ENCODE peak calls at places on chromosomes 5 and 9, in six cellular contexts. One of them, this sample, is unnamed.

GRCh38 chr5:65305913-65306312 is 175.8 kb downstream of the ADAMTS6 start:
- DNase-seq in foreskin fibroblast: peak
- DNase-seq in NB4: no peak
- DNase-seq in fibroblast of mammary gland: peak
- DNase-seq in retinal pigment epithelial cell: no peak
- DNase-seq in cardiac muscle cell: no peak
- DNase-seq in this sample: no peak

GRCh38 chr9:111096051-111096450 is 57.8 kb upstream of the LPAR1 start:
- DNase-seq in foreskin fibroblast: no peak
- DNase-seq in cardiac muscle cell: no peak
- DNase-seq in retinal pigment epithelial cell: no peak
- DNase-seq in NB4: no peak
- DNase-seq in fibroblast of mammary gland: no peak
- DNase-seq in this sample: no peak

GRCh38 chr9:5886114-5886939 is 4.4 kb upstream of the MLANA start:
- DNase-seq in fibroblast of mammary gland: peak
- DNase-seq in NB4: peak
- DNase-seq in retinal pigment epithelial cell: no peak
- DNase-seq in cardiac muscle cell: peak
- DNase-seq in foreskin fibroblast: peak
- DNase-seq in this sample: peak

GRCh38 chr5:17482784-17483183 is 15.2 kb upstream of the TAF11L2 start:
- DNase-seq in fibroblast of mammary gland: no peak
- DNase-seq in retinal pigment epithelial cell: no peak
- DNase-seq in NB4: no peak
- DNase-seq in foreskin fibroblast: no peak
- DNase-seq in cardiac muscle cell: no peak
- DNase-seq in this sample: no peak

GRCh38 chr9:132197856-132198550 is 36.1 kb downstream of the NTNG2 start:
- DNase-seq in foreskin fibroblast: no peak
- DNase-seq in fibroblast of mammary gland: no peak
- DNase-seq in retinal pigment epithelial cell: no peak
- DNase-seq in NB4: no peak
- DNase-seq in cardiac muscle cell: no peak
- DNase-seq in this sample: no peak

GRCh38 chr5:137575847-137576246 is 76.7 kb upstream of the SPOCK1 start:
- DNase-seq in NB4: peak
- DNase-seq in fibroblast of mammary gland: peak
- DNase-seq in cardiac muscle cell: peak
- DNase-seq in foreskin fibroblast: peak
- DNase-seq in retinal pigment epithelial cell: no peak
- DNase-seq in this sample: peak

GRCh38 chr5:115179959-115180709 is 10.4 kb upstream of the TRIM36 start:
- DNase-seq in foreskin fibroblast: no peak
- DNase-seq in NB4: peak
- DNase-seq in retinal pigment epithelial cell: no peak
- DNase-seq in fibroblast of mammary gland: peak
- DNase-seq in cardiac muscle cell: peak
- DNase-seq in this sample: peak

GRCh38 chr5:33153891-33154290 is 286.9 kb upstream of the TARS1 start:
- DNase-seq in retinal pigment epithelial cell: no peak
- DNase-seq in NB4: peak
- DNase-seq in foreskin fibroblast: no peak
- DNase-seq in fibroblast of mammary gland: no peak
- DNase-seq in cardiac muscle cell: no peak
- DNase-seq in this sample: no peak

GRCh38 chr9:137534256-137535119 is 15.7 kb downstream of the PNPLA7 start:
- DNase-seq in retinal pigment epithelial cell: no peak
- DNase-seq in fibroblast of mammary gland: peak
- DNase-seq in foreskin fibroblast: peak
- DNase-seq in NB4: peak
- DNase-seq in cardiac muscle cell: peak
- DNase-seq in this sample: peak

GRCh38 chr5:171484460-171484899 is 65.0 kb downstream of the FGF18 start:
- DNase-seq in foreskin fibroblast: no peak
- DNase-seq in cardiac muscle cell: peak
- DNase-seq in fibroblast of mammary gland: peak
- DNase-seq in retinal pigment epithelial cell: no peak
- DNase-seq in NB4: peak
- DNase-seq in this sample: peak

GRCh38 chr5:69517763-69518212 is 25.2 kb downstream of the OCLN start:
- DNase-seq in cardiac muscle cell: peak
- DNase-seq in fibroblast of mammary gland: peak
- DNase-seq in NB4: no peak
- DNase-seq in retinal pigment epithelial cell: no peak
- DNase-seq in foreskin fibroblast: no peak
- DNase-seq in this sample: peak

GRCh38 chr9:134320195-134320885 is 5.9 kb upstream of the RXRA start:
- DNase-seq in retinal pigment epithelial cell: no peak
- DNase-seq in fibroblast of mammary gland: no peak
- DNase-seq in cardiac muscle cell: no peak
- DNase-seq in NB4: no peak
- DNase-seq in foreskin fibroblast: no peak
- DNase-seq in this sample: no peak

GRCh38 chr5:16465544-16466432 is at the start of gene ZNF622:
- DNase-seq in fibroblast of mammary gland: peak
- DNase-seq in retinal pigment epithelial cell: peak
- DNase-seq in cardiac muscle cell: peak
- DNase-seq in foreskin fibroblast: peak
- DNase-seq in NB4: peak
- DNase-seq in this sample: peak

GRCh38 chr9:100322954-100323536 is 29.7 kb downstream of the TEX10 start:
- DNase-seq in retinal pigment epithelial cell: no peak
- DNase-seq in foreskin fibroblast: peak
- DNase-seq in fibroblast of mammary gland: peak
- DNase-seq in NB4: peak
- DNase-seq in cardiac muscle cell: peak
- DNase-seq in this sample: peak

GRCh38 chr5:170055606-170056005 is 50.1 kb upstream of the FOXI1 start:
- DNase-seq in fibroblast of mammary gland: no peak
- DNase-seq in NB4: no peak
- DNase-seq in foreskin fibroblast: no peak
- DNase-seq in cardiac muscle cell: no peak
- DNase-seq in retinal pigment epithelial cell: no peak
- DNase-seq in this sample: no peak

GRCh38 chr5:86885489-86886225 is 267.9 kb downstream of the COX7C start:
- DNase-seq in foreskin fibroblast: no peak
- DNase-seq in cardiac muscle cell: peak
- DNase-seq in fibroblast of mammary gland: no peak
- DNase-seq in NB4: no peak
- DNase-seq in retinal pigment epithelial cell: no peak
- DNase-seq in this sample: no peak

GRCh38 chr5:138077064-138077696 is 6.7 kb upstream of the WNT8A start:
- DNase-seq in fibroblast of mammary gland: peak
- DNase-seq in NB4: peak
- DNase-seq in retinal pigment epithelial cell: peak
- DNase-seq in foreskin fibroblast: peak
- DNase-seq in cardiac muscle cell: peak
- DNase-seq in this sample: peak

GRCh38 chr9:120852240-120853018 is 9.7 kb upstream of the PSMD5 start:
- DNase-seq in retinal pigment epithelial cell: no peak
- DNase-seq in foreskin fibroblast: no peak
- DNase-seq in fibroblast of mammary gland: no peak
- DNase-seq in NB4: no peak
- DNase-seq in cardiac muscle cell: no peak
- DNase-seq in this sample: no peak

GRCh38 chr5:173472784-173473278 is 143.6 kb downstream of the BOD1 start:
- DNase-seq in cardiac muscle cell: peak
- DNase-seq in foreskin fibroblast: peak
- DNase-seq in NB4: no peak
- DNase-seq in fibroblast of mammary gland: peak
- DNase-seq in retinal pigment epithelial cell: peak
- DNase-seq in this sample: no peak

GRCh38 chr9:22469928-22470544 is 23.4 kb downstream of the DMRTA1 start:
- DNase-seq in fibroblast of mammary gland: peak
- DNase-seq in foreskin fibroblast: no peak
- DNase-seq in retinal pigment epithelial cell: no peak
- DNase-seq in cardiac muscle cell: peak
- DNase-seq in NB4: no peak
- DNase-seq in this sample: peak

GRCh38 chr5:69024241-69024651 is 69.6 kb upstream of the SLC30A5 start:
- DNase-seq in retinal pigment epithelial cell: no peak
- DNase-seq in NB4: peak
- DNase-seq in fibroblast of mammary gland: peak
- DNase-seq in cardiac muscle cell: peak
- DNase-seq in foreskin fibroblast: no peak
- DNase-seq in this sample: peak

GRCh38 chr9:135070198-135070951 is 17.1 kb upstream of the OLFM1 start:
- DNase-seq in retinal pigment epithelial cell: no peak
- DNase-seq in cardiac muscle cell: no peak
- DNase-seq in fibroblast of mammary gland: no peak
- DNase-seq in NB4: no peak
- DNase-seq in foreskin fibroblast: no peak
- DNase-seq in this sample: no peak

GRCh38 chr9:90095682-90096081 is 490.9 kb downstream of the GADD45G start:
- DNase-seq in fibroblast of mammary gland: no peak
- DNase-seq in retinal pigment epithelial cell: no peak
- DNase-seq in foreskin fibroblast: no peak
- DNase-seq in cardiac muscle cell: no peak
- DNase-seq in NB4: peak
- DNase-seq in this sample: no peak

GRCh38 chr5:108184940-108185339 is 197.0 kb downstream of the FBXL17 start:
- DNase-seq in retinal pigment epithelial cell: no peak
- DNase-seq in cardiac muscle cell: no peak
- DNase-seq in fibroblast of mammary gland: no peak
- DNase-seq in foreskin fibroblast: no peak
- DNase-seq in NB4: no peak
- DNase-seq in this sample: no peak

GRCh38 chr9:109588415-109588814 is 90.3 kb upstream of the PTPN3 start:
- DNase-seq in NB4: no peak
- DNase-seq in cardiac muscle cell: no peak
- DNase-seq in foreskin fibroblast: no peak
- DNase-seq in fibroblast of mammary gland: no peak
- DNase-seq in retinal pigment epithelial cell: no peak
- DNase-seq in this sample: no peak

GRCh38 chr9:3480353-3480655 is 45.5 kb downstream of the RFX3 start:
- DNase-seq in fibroblast of mammary gland: no peak
- DNase-seq in cardiac muscle cell: no peak
- DNase-seq in foreskin fibroblast: no peak
- DNase-seq in retinal pigment epithelial cell: no peak
- DNase-seq in NB4: no peak
- DNase-seq in this sample: no peak

GRCh38 chr5:125865166-125865815 is 557.9 kb upstream of the GRAMD2B start:
- DNase-seq in NB4: no peak
- DNase-seq in foreskin fibroblast: peak
- DNase-seq in cardiac muscle cell: peak
- DNase-seq in retinal pigment epithelial cell: peak
- DNase-seq in fibroblast of mammary gland: peak
- DNase-seq in this sample: no peak

GRCh38 chr9:112913326-112913725 is 22.6 kb upstream of the SLC46A2 start:
- DNase-seq in NB4: no peak
- DNase-seq in cardiac muscle cell: no peak
- DNase-seq in foreskin fibroblast: no peak
- DNase-seq in retinal pigment epithelial cell: no peak
- DNase-seq in fibroblast of mammary gland: no peak
- DNase-seq in this sample: no peak

GRCh38 chr5:140875085-140876065 is at the start of gene PCDHA12:
- DNase-seq in retinal pigment epithelial cell: no peak
- DNase-seq in cardiac muscle cell: no peak
- DNase-seq in fibroblast of mammary gland: no peak
- DNase-seq in NB4: no peak
- DNase-seq in foreskin fibroblast: no peak
- DNase-seq in this sample: no peak
- TF ChIP-seq CTCF in retinal pigment epithelial cell: peak
- TF ChIP-seq CTCF in cardiac muscle cell: no peak
- TF ChIP-seq CTCF in fibroblast of mammary gland: no peak
- TF ChIP-seq CTCF in NB4: peak
- TF ChIP-seq CTCF in foreskin fibroblast: no peak
- TF ChIP-seq CTCF in this sample: no peak

DNA sequence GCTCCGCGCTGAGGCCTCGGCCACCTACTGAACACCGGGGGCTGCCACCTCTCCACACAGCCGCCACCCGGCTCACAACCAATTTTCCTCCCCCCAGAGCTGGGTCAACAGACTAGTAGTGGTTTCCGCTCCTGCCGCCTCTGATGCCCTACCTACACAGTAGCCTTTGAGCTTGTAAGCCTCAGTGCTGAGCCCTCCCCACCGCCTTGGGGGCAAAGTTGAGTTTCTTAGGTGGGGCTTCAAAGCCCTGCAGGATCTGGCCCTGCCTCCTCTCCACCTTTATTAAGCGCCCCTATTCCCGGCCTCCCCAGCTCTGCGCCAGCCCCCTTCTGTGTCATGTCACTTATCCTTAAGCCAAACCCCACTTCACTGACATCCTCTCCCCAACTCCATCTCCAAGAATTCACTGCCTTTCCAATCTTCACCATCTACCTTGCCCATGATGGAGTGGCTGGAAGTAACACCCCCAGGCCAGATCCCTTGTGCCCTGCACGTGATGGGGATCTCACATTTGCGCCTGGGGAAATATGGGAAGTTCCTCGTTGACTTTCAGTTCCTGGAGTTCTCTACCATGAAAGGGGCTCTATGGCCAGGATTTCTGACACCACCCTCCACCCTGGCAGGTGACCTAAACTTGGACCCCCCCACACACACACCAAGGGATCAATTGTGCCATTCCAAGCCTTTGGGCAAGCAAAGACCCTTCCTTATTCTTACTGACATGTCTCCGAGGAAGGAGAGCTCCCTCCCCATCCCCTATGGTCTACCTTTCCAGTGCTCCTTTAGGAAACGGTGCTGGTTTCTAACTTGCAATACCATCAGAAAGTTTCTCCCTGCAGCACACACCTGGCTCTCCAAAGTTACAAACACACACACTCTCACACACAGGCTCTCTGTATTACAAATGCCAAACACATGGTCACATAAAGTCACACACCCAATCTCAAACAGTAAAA is 2.7 kb upstream of the CNTFR start:
- DNase-seq in NB4: peak
- DNase-seq in fibroblast of mammary gland: no peak
- DNase-seq in retinal pigment epithelial cell: no peak
- DNase-seq in cardiac muscle cell: no peak
- DNase-seq in foreskin fibroblast: no peak
- DNase-seq in this sample: no peak
- TF ChIP-seq CTCF in NB4: no peak
- TF ChIP-seq CTCF in fibroblast of mammary gland: no peak
- TF ChIP-seq CTCF in retinal pigment epithelial cell: no peak
- TF ChIP-seq CTCF in cardiac muscle cell: no peak
- TF ChIP-seq CTCF in foreskin fibroblast: no peak
- TF ChIP-seq CTCF in this sample: no peak

GRCh38 chr5:61915646-61916045 is 390.4 kb upstream of the KIF2A start:
- DNase-seq in foreskin fibroblast: no peak
- DNase-seq in NB4: no peak
- DNase-seq in retinal pigment epithelial cell: no peak
- DNase-seq in cardiac muscle cell: no peak
- DNase-seq in fibroblast of mammary gland: no peak
- DNase-seq in this sample: no peak
- TF ChIP-seq CTCF in foreskin fibroblast: no peak
- TF ChIP-seq CTCF in NB4: no peak
- TF ChIP-seq CTCF in retinal pigment epithelial cell: no peak
- TF ChIP-seq CTCF in cardiac muscle cell: no peak
- TF ChIP-seq CTCF in fibroblast of mammary gland: no peak
- TF ChIP-seq CTCF in this sample: no peak

DNA sequence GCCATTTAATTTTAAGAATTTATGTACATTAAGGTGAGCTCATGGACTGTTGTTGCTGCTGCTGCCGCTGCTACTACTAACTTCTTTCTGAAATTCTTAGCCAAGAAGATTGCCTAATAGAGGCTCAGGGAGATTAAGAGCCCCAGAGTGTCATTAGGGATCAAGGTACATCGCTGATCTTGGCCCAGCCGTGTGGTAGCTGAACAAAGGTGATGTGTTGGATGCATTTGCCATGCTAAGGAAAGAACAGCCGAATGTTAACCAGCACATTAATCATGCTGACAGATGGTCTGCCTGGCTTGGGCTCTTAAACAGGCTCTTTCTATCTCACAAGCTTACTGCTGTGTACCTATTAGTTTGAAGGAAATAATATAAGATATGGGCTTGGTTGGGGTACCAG is 137.1 kb downstream of the KCTD16 start:
- DNase-seq in retinal pigment epithelial cell: peak
- DNase-seq in cardiac muscle cell: no peak
- DNase-seq in foreskin fibroblast: no peak
- DNase-seq in NB4: no peak
- DNase-seq in fibroblast of mammary gland: no peak
- DNase-seq in this sample: no peak
- TF ChIP-seq CTCF in retinal pigment epithelial cell: no peak
- TF ChIP-seq CTCF in cardiac muscle cell: no peak
- TF ChIP-seq CTCF in foreskin fibroblast: no peak
- TF ChIP-seq CTCF in NB4: no peak
- TF ChIP-seq CTCF in fibroblast of mammary gland: no peak
- TF ChIP-seq CTCF in this sample: no peak

This sample was measured in Calu3.